ENCODE peak calls at places on chromosomes 16 and 17, in ten cellular contexts. One of them, this sample, is unnamed.

GRCh38 chr17:82603981-82604448 is 44.2 kb downstream of the WDR45B start:
- DNase-seq in tibial nerve: peak; percentile 70
- DNase-seq in transverse colon: peak; percentile 74
- DNase-seq in A549: no peak
- DNase-seq in heart left ventricle: peak; percentile 79
- DNase-seq in dorsolateral prefrontal cortex: peak; percentile 70
- DNase-seq in Peyer's patch: peak; percentile 87
- DNase-seq in substantia nigra: peak; percentile 33
- DNase-seq in lung: peak; percentile 81
- DNase-seq in spleen: no peak
- DNase-seq in this sample: no peak

GRCh38 chr17:48578616-48579560 is 738 bp upstream of the HOXB4 start:
- DNase-seq in A549: no peak
- DNase-seq in lung: no peak
- DNase-seq in spleen: no peak
- DNase-seq in substantia nigra: no peak
- DNase-seq in transverse colon: no peak
- DNase-seq in Peyer's patch: peak; percentile 55
- DNase-seq in heart left ventricle: no peak
- DNase-seq in dorsolateral prefrontal cortex: no peak
- DNase-seq in tibial nerve: no peak
- DNase-seq in this sample: peak; percentile 36

GRCh38 chr16:78388920-78389564 is 289.6 kb downstream of the WWOX start:
- DNase-seq in A549: no peak
- DNase-seq in tibial nerve: no peak
- DNase-seq in substantia nigra: no peak
- DNase-seq in Peyer's patch: no peak
- DNase-seq in heart left ventricle: peak; percentile 26
- DNase-seq in lung: no peak
- DNase-seq in spleen: no peak
- DNase-seq in transverse colon: no peak
- DNase-seq in dorsolateral prefrontal cortex: no peak
- DNase-seq in this sample: no peak

GRCh38 chr17:73723317-73723716 is 79.1 kb upstream of the SDK2 start:
- DNase-seq in transverse colon: no peak
- DNase-seq in Peyer's patch: no peak
- DNase-seq in substantia nigra: no peak
- DNase-seq in tibial nerve: no peak
- DNase-seq in dorsolateral prefrontal cortex: no peak
- DNase-seq in A549: no peak
- DNase-seq in spleen: peak; percentile 6
- DNase-seq in heart left ventricle: no peak
- DNase-seq in lung: no peak
- DNase-seq in this sample: no peak

GRCh38 chr16:24125199-24125598 is 130.9 kb upstream of the CACNG3 start:
- DNase-seq in tibial nerve: no peak
- DNase-seq in Peyer's patch: no peak
- DNase-seq in substantia nigra: no peak
- DNase-seq in heart left ventricle: no peak
- DNase-seq in transverse colon: no peak
- DNase-seq in lung: no peak
- DNase-seq in dorsolateral prefrontal cortex: no peak
- DNase-seq in A549: no peak
- DNase-seq in spleen: no peak
- DNase-seq in this sample: no peak

GRCh38 chr17:11644265-11645212 is 46.3 kb downstream of the DNAH9 start:
- DNase-seq in tibial nerve: peak; percentile 76
- DNase-seq in transverse colon: peak; percentile 71
- DNase-seq in heart left ventricle: peak; percentile 68
- DNase-seq in substantia nigra: peak; percentile 26
- DNase-seq in spleen: no peak
- DNase-seq in A549: peak; percentile 36
- DNase-seq in Peyer's patch: peak; percentile 83
- DNase-seq in dorsolateral prefrontal cortex: peak; percentile 81
- DNase-seq in lung: peak; percentile 75
- DNase-seq in this sample: peak; percentile 40

GRCh38 chr16:1707193-1707790 is 1.3 kb downstream of the MAPK8IP3 start:
- DNase-seq in A549: no peak
- DNase-seq in tibial nerve: no peak
- DNase-seq in spleen: peak; percentile 70
- DNase-seq in substantia nigra: no peak
- DNase-seq in dorsolateral prefrontal cortex: no peak
- DNase-seq in Peyer's patch: no peak
- DNase-seq in lung: no peak
- DNase-seq in transverse colon: no peak
- DNase-seq in heart left ventricle: no peak
- DNase-seq in this sample: no peak

GRCh38 chr17:42321555-42321954 is 33.3 kb downstream of the STAT5A start:
- DNase-seq in transverse colon: no peak
- DNase-seq in substantia nigra: no peak
- DNase-seq in tibial nerve: no peak
- DNase-seq in lung: no peak
- DNase-seq in spleen: no peak
- DNase-seq in dorsolateral prefrontal cortex: no peak
- DNase-seq in Peyer's patch: no peak
- DNase-seq in A549: no peak
- DNase-seq in heart left ventricle: no peak
- DNase-seq in this sample: no peak

GRCh38 chr16:75997606-75998005 is 271.3 kb upstream of the CPHXL start:
- DNase-seq in spleen: no peak
- DNase-seq in A549: no peak
- DNase-seq in substantia nigra: no peak
- DNase-seq in transverse colon: no peak
- DNase-seq in tibial nerve: no peak
- DNase-seq in Peyer's patch: no peak
- DNase-seq in dorsolateral prefrontal cortex: no peak
- DNase-seq in lung: no peak
- DNase-seq in heart left ventricle: no peak
- DNase-seq in this sample: peak; percentile 41

GRCh38 chr16:85583491-85584181 is 29.5 kb upstream of the GSE1 start:
- DNase-seq in Peyer's patch: no peak
- DNase-seq in transverse colon: no peak
- DNase-seq in heart left ventricle: no peak
- DNase-seq in spleen: no peak
- DNase-seq in substantia nigra: no peak
- DNase-seq in A549: no peak
- DNase-seq in lung: no peak
- DNase-seq in dorsolateral prefrontal cortex: peak; percentile 38
- DNase-seq in tibial nerve: no peak
- DNase-seq in this sample: no peak

GRCh38 chr17:78117027-78117981 is 11.3 kb downstream of the TMC6 start:
- DNase-seq in transverse colon: peak; percentile 53
- DNase-seq in A549: no peak
- DNase-seq in lung: no peak
- DNase-seq in dorsolateral prefrontal cortex: no peak
- DNase-seq in tibial nerve: no peak
- DNase-seq in spleen: peak; percentile 79
- DNase-seq in substantia nigra: no peak
- DNase-seq in heart left ventricle: no peak
- DNase-seq in Peyer's patch: peak; percentile 65
- DNase-seq in this sample: no peak
- H3K27ac ChIP-seq in transverse colon: no peak overlapping the region
- H3K27ac ChIP-seq in A549: no peak overlapping the region
- H3K27ac ChIP-seq in lung: peak overlapping the region; percentile 41
- H3K27ac ChIP-seq in dorsolateral prefrontal cortex: peak overlapping the region; percentile 90
- H3K27ac ChIP-seq in tibial nerve: no peak overlapping the region
- H3K27ac ChIP-seq in spleen: peak overlapping the region; percentile 50
- H3K27ac ChIP-seq in substantia nigra: peak overlapping the region; percentile 97
- H3K27ac ChIP-seq in heart left ventricle: no peak overlapping the region
- H3K27ac ChIP-seq in Peyer's patch: no peak overlapping the region
- H3K27ac ChIP-seq in this sample: no peak overlapping the region

GRCh38 chr16:87207965-87208364 is 109.2 kb downstream of the C16orf95 start:
- DNase-seq in substantia nigra: no peak
- DNase-seq in Peyer's patch: no peak
- DNase-seq in spleen: no peak
- DNase-seq in A549: no peak
- DNase-seq in transverse colon: no peak
- DNase-seq in heart left ventricle: no peak
- DNase-seq in lung: no peak
- DNase-seq in dorsolateral prefrontal cortex: no peak
- DNase-seq in tibial nerve: no peak
- DNase-seq in this sample: no peak
- H3K27ac ChIP-seq in substantia nigra: no peak overlapping the region
- H3K27ac ChIP-seq in Peyer's patch: no peak overlapping the region
- H3K27ac ChIP-seq in spleen: no peak overlapping the region
- H3K27ac ChIP-seq in A549: peak overlapping the region; percentile 72
- H3K27ac ChIP-seq in transverse colon: peak overlapping the region; percentile 41
- H3K27ac ChIP-seq in heart left ventricle: no peak overlapping the region
- H3K27ac ChIP-seq in lung: peak overlapping the region; percentile 34
- H3K27ac ChIP-seq in dorsolateral prefrontal cortex: no peak overlapping the region
- H3K27ac ChIP-seq in tibial nerve: no peak overlapping the region
- H3K27ac ChIP-seq in this sample: no peak overlapping the region

GRCh38 chr16:66667944-66668343 is 28.6 kb downstream of the CMTM4 start:
- DNase-seq in lung: no peak
- DNase-seq in transverse colon: no peak
- DNase-seq in Peyer's patch: no peak
- DNase-seq in heart left ventricle: no peak
- DNase-seq in spleen: no peak
- DNase-seq in substantia nigra: no peak
- DNase-seq in A549: no peak
- DNase-seq in dorsolateral prefrontal cortex: no peak
- DNase-seq in tibial nerve: no peak
- DNase-seq in this sample: no peak
- H3K27ac ChIP-seq in lung: no peak overlapping the region
- H3K27ac ChIP-seq in transverse colon: no peak overlapping the region
- H3K27ac ChIP-seq in Peyer's patch: no peak overlapping the region
- H3K27ac ChIP-seq in heart left ventricle: no peak overlapping the region
- H3K27ac ChIP-seq in spleen: no peak overlapping the region
- H3K27ac ChIP-seq in substantia nigra: no peak overlapping the region
- H3K27ac ChIP-seq in A549: no peak overlapping the region
- H3K27ac ChIP-seq in dorsolateral prefrontal cortex: no peak overlapping the region
- H3K27ac ChIP-seq in tibial nerve: no peak overlapping the region
- H3K27ac ChIP-seq in this sample: no peak overlapping the region

GRCh38 chr16:15509593-15510520 is 75.5 kb downstream of the BMERB1 start:
- DNase-seq in heart left ventricle: no peak
- DNase-seq in substantia nigra: no peak
- DNase-seq in transverse colon: no peak
- DNase-seq in lung: no peak
- DNase-seq in Peyer's patch: no peak
- DNase-seq in dorsolateral prefrontal cortex: no peak
- DNase-seq in tibial nerve: no peak
- DNase-seq in A549: no peak
- DNase-seq in spleen: no peak
- DNase-seq in this sample: no peak

GRCh38 chr16:15509051-15509592 is 74.7 kb downstream of the BMERB1 start:
- DNase-seq in lung: no peak
- DNase-seq in spleen: no peak
- DNase-seq in heart left ventricle: no peak
- DNase-seq in transverse colon: no peak
- DNase-seq in substantia nigra: no peak
- DNase-seq in dorsolateral prefrontal cortex: peak; percentile 62
- DNase-seq in A549: no peak
- DNase-seq in Peyer's patch: no peak
- DNase-seq in tibial nerve: no peak
- DNase-seq in this sample: peak; percentile 56

GRCh38 chr16:15506441-15506840 is 72.1 kb downstream of the BMERB1 start:
- DNase-seq in transverse colon: no peak
- DNase-seq in heart left ventricle: no peak
- DNase-seq in A549: no peak
- DNase-seq in dorsolateral prefrontal cortex: no peak
- DNase-seq in lung: no peak
- DNase-seq in substantia nigra: no peak
- DNase-seq in spleen: no peak
- DNase-seq in tibial nerve: no peak
- DNase-seq in Peyer's patch: no peak
- DNase-seq in this sample: no peak

GRCh38 chr16:15507299-15507958 is 73.0 kb downstream of the BMERB1 start:
- DNase-seq in tibial nerve: peak; percentile 51
- DNase-seq in A549: no peak
- DNase-seq in spleen: no peak
- DNase-seq in Peyer's patch: no peak
- DNase-seq in transverse colon: no peak
- DNase-seq in substantia nigra: no peak
- DNase-seq in lung: no peak
- DNase-seq in heart left ventricle: no peak
- DNase-seq in dorsolateral prefrontal cortex: peak; percentile 82
- DNase-seq in this sample: peak; percentile 5

DNA sequence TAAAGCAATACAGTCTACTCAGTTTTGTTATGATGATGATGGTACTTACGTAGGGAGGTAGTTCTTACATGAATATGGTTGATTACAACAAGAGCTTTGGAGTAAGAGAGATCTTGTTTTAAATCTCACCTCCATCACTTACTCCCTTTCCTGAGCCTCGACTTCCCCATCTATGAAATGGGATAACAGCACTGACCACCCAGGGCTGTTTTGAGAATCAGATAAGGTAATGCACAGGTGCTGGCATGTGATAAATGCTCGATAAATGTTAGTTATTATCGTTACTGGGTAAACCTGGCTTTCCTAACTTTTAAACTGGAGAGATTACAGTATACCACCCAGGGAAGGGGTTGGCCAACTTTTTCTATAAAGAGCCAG is 73.6 kb downstream of the BMERB1 start:
- DNase-seq in spleen: no peak
- DNase-seq in tibial nerve: no peak
- DNase-seq in lung: no peak
- DNase-seq in heart left ventricle: no peak
- DNase-seq in Peyer's patch: no peak
- DNase-seq in substantia nigra: no peak
- DNase-seq in dorsolateral prefrontal cortex: no peak
- DNase-seq in transverse colon: no peak
- DNase-seq in A549: no peak
- DNase-seq in this sample: no peak
- H3K27ac ChIP-seq in spleen: no peak overlapping the region
- H3K27ac ChIP-seq in tibial nerve: no peak overlapping the region
- H3K27ac ChIP-seq in lung: no peak overlapping the region
- H3K27ac ChIP-seq in heart left ventricle: no peak overlapping the region
- H3K27ac ChIP-seq in Peyer's patch: no peak overlapping the region
- H3K27ac ChIP-seq in substantia nigra: no peak overlapping the region
- H3K27ac ChIP-seq in dorsolateral prefrontal cortex: peak overlapping the region; percentile 22
- H3K27ac ChIP-seq in transverse colon: peak overlapping the region; percentile 48
- H3K27ac ChIP-seq in A549: peak overlapping the region; percentile 8
- H3K27ac ChIP-seq in this sample: no peak overlapping the region

DNA sequence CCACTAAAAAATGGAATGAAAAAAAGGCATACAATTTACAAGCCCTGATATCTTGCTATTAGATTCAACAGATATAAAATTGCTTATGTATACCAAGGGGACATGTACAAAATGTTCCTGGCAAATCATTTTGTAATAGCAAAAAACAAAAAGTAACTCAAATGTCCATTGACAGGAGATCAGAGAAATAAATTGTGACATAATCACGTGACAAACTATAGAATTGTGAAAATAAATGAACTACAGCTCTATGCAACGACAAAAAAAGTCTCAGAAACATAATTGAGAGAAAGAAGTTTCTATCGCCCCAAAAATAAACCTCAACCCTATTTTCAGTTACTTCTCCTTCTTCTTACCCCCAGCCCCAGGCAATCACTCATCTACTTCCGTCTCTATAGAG is 12.2 kb upstream of the ACE start:
- DNase-seq in transverse colon: no peak
- DNase-seq in dorsolateral prefrontal cortex: no peak
- DNase-seq in heart left ventricle: no peak
- DNase-seq in tibial nerve: no peak
- DNase-seq in spleen: no peak
- DNase-seq in lung: no peak
- DNase-seq in A549: no peak
- DNase-seq in Peyer's patch: no peak
- DNase-seq in substantia nigra: no peak
- DNase-seq in this sample: no peak
- H3K27ac ChIP-seq in transverse colon: no peak overlapping the region
- H3K27ac ChIP-seq in dorsolateral prefrontal cortex: no peak overlapping the region
- H3K27ac ChIP-seq in heart left ventricle: no peak overlapping the region
- H3K27ac ChIP-seq in tibial nerve: no peak overlapping the region
- H3K27ac ChIP-seq in spleen: no peak overlapping the region
- H3K27ac ChIP-seq in lung: no peak overlapping the region
- H3K27ac ChIP-seq in A549: no peak overlapping the region
- H3K27ac ChIP-seq in Peyer's patch: no peak overlapping the region
- H3K27ac ChIP-seq in substantia nigra: no peak overlapping the region
- H3K27ac ChIP-seq in this sample: no peak overlapping the region

This sample was measured in mammary epithelial cell.